ENCODE peak calls at places on chromosomes 5 and 9, in seven cellular contexts. A is AG09309, V is EL, K is omental fat pad, O is T47D, H is memory B cell, B is NCI-H510A treated with DMSO at 0.1 percent for 48 hours. X is an unnamed sample.

GRCh38 chr5:151082274-151082902 is 1.6 kb upstream of the TNIP1 start:
- DNase-seq in K (no peak), H (no peak), A (no peak), O (no peak), B (peak), V (peak), X (no peak)

GRCh38 chr5:124718376-124718775 is 28.1 kb downstream of the ZNF608 start:
- DNase-seq in B (peak), V (no peak), A (no peak), H (no peak), O (no peak), K (no peak), X (no peak)

GRCh38 chr9:16532681-16533450 is 337.6 kb downstream of the BNC2 start:
- DNase-seq in O (no peak), B (no peak), V (peak), A (peak), K (no peak), H (no peak), X (no peak)

GRCh38 chr5:152246401-152246800 is 158.7 kb downstream of the NMUR2 start:
- DNase-seq in O (peak), V (peak), K (no peak), B (no peak), H (no peak), A (no peak), X (no peak)

GRCh38 chr9:37839491-37840461 is 39.2 kb downstream of the DCAF10 start:
- DNase-seq in O (no peak), B (no peak), V (peak), H (no peak), A (no peak), K (no peak), X (no peak)

GRCh38 chr5:126851441-126852103 is 74.6 kb downstream of the LMNB1 start:
- DNase-seq in V (no peak), O (no peak), H (no peak), K (no peak), A (no peak), B (no peak), X (no peak)

GRCh38 chr9:89166871-89167270 is 11.7 kb downstream of the SHC3 start:
- DNase-seq in H (no peak), O (no peak), K (no peak), B (no peak), V (no peak), A (no peak), X (no peak)

GRCh38 chr5:115557667-115558387 is 13.3 kb upstream of the FEM1C start:
- DNase-seq in O (no peak), B (no peak), K (no peak), H (no peak), V (peak), A (no peak), X (no peak)

GRCh38 chr5:67319935-67320725 is 123.5 kb upstream of the CD180 start:
- DNase-seq in O (no peak), B (no peak), V (no peak), K (no peak), A (no peak), H (no peak), X (no peak)

GRCh38 chr5:158119852-158120708 is 261.1 kb upstream of the CLINT1 start:
- DNase-seq in O (no peak), H (no peak), A (peak), V (peak), B (no peak), K (no peak), X (peak)

GRCh38 chr5:137072376-137073174 is 426.6 kb downstream of the SPOCK1 start:
- DNase-seq in O (no peak), B (no peak), K (no peak), V (peak), A (peak), H (no peak), X (no peak)

GRCh38 chr9:118563677-118564076 is 805.6 kb downstream of the BRINP1 start:
- DNase-seq in O (no peak), V (peak), A (no peak), B (no peak), K (no peak), H (no peak), X (no peak)

GRCh38 chr9:109639666-109640231 is 140.2 kb upstream of the PALM2AKAP2 start:
- DNase-seq in H (no peak), K (no peak), A (no peak), B (peak), O (no peak), V (no peak), X (no peak)

GRCh38 chr5:157290981-157291711 is 25.2 kb downstream of the CYFIP2 start:
- DNase-seq in A (no peak), H (peak), K (no peak), V (peak), B (no peak), O (no peak), X (no peak)

GRCh38 chr9:77647659-77648457 is at the start of gene GNA14:
- DNase-seq in A (no peak), H (no peak), V (peak), O (no peak), B (no peak), K (no peak), X (no peak)

GRCh38 chr9:99966720-99967119 is 60.3 kb downstream of the STX17 start:
- DNase-seq in H (no peak), K (no peak), V (peak), A (no peak), O (no peak), B (no peak), X (no peak)

GRCh38 chr5:148619484-148619883 is 34.8 kb downstream of the HTR4 start:
- DNase-seq in A (no peak), K (no peak), B (no peak), H (no peak), V (no peak), O (no peak), X (no peak)

GRCh38 chr5:147507480-147508126 is 2.3 kb downstream of the DPYSL3 start:
- DNase-seq in K (no peak), H (no peak), A (no peak), V (peak), O (no peak), B (no peak), X (no peak)

GRCh38 chr9:76655121-76655531 is 109.1 kb upstream of the PCA3 start:
- DNase-seq in H (no peak), O (no peak), A (no peak), V (peak), K (no peak), B (no peak), X (no peak)

GRCh38 chr5:106875591-106876297 is 795.0 kb downstream of the EFNA5 start:
- DNase-seq in B (no peak), A (no peak), O (peak), K (no peak), V (no peak), H (no peak), X (no peak)

GRCh38 chr9:108937561-108938305 is 3.5 kb downstream of the ABITRAM start:
- DNase-seq in B (no peak), V (no peak), O (no peak), A (no peak), K (no peak), H (no peak), X (no peak)

GRCh38 chr5:81506900-81507588 is 113.1 kb upstream of the ACOT12 start:
- DNase-seq in O (peak), H (peak), K (no peak), V (peak), A (peak), B (peak), X (peak)

GRCh38 chr5:177312649-177313181 is 1.0 kb upstream of the MXD3 start:
- DNase-seq in K (no peak), B (no peak), V (no peak), H (no peak), O (no peak), A (no peak), X (no peak)

GRCh38 chr5:32231241-32231640 is 57.1 kb upstream of the GOLPH3 start:
- DNase-seq in V (no peak), A (no peak), H (no peak), K (no peak), O (no peak), B (no peak), X (no peak)

GRCh38 chr9:93431498-93432105 is 19.9 kb upstream of the FAM120A start:
- DNase-seq in B (no peak), V (no peak), A (no peak), H (no peak), K (no peak), O (no peak), X (no peak)

GRCh38 chr5:91938441-91938840 is 555.3 kb upstream of the ARRDC3 start:
- DNase-seq in V (no peak), O (no peak), K (no peak), H (no peak), B (no peak), A (no peak), X (no peak)

GRCh38 chr5:143576721-143577484 is 173.4 kb upstream of the NR3C1 start:
- DNase-seq in A (no peak), O (no peak), H (no peak), B (no peak), V (peak), K (no peak), X (no peak)

GRCh38 chr5:42614509-42614908 is 142.1 kb upstream of the CCDC152 start:
- DNase-seq in B (no peak), V (no peak), H (no peak), O (no peak), K (no peak), A (no peak), X (no peak)

GRCh38 chr5:180327166-180327565 is 26.0 kb downstream of the GFPT2 start:
- DNase-seq in K (no peak), A (no peak), O (no peak), B (no peak), H (no peak), V (no peak), X (no peak)

GRCh38 chr9:131478421-131478868 is 24.3 kb upstream of the POMT1 start:
- DNase-seq in K (no peak), H (peak), O (no peak), A (no peak), V (peak), B (peak), X (no peak)

GRCh38 chr5:134541736-134542376 is 16.4 kb downstream of the JADE2 start:
- DNase-seq in O (peak), H (no peak), V (peak), A (no peak), K (no peak), B (no peak), X (no peak)

GRCh38 chr5:103785569-103785968 is 223.0 kb upstream of the NUDT12 start:
- DNase-seq in H (no peak), K (no peak), O (no peak), V (no peak), A (peak), B (no peak), X (no peak)

X was measured in AG09319.